ENCODE peak calls at places on chromosomes 11 and 22, in eight cellular contexts. T is stimulated activated CD4-positive, alpha-beta T cell treated with anti-CD3 and anti-CD28 coated beads, TNF-alpha, amount 100 ng/mL, for 4 hours; O is DND-41; K is dorsolateral prefrontal cortex; H is fibroblast of the conjunctiva; F is GM23248; L is EL; N is ACHN. E is an unnamed sample.

GRCh38 chr11:6566704-6567370 is 36.6 kb downstream of the RRP8 start:
- DNase-seq in T (no peak), O (no peak), K (peak), H (no peak), F (no peak), L (no peak), N (no peak), E (no peak)

GRCh38 chr11:57379732-57380131 is 1.2 kb downstream of the PRG3 start:
- DNase-seq in T (no peak), O (peak), K (no peak), H (no peak), F (peak), L (no peak), N (peak), E (peak)

GRCh38 chr11:77030834-77031414 is 3.3 kb upstream of the B3GNT6 start:
- DNase-seq in T (no peak), O (no peak), K (no peak), H (no peak), F (no peak), L (no peak), N (no peak), E (no peak)

GRCh38 chr22:23834830-23835772 is 3.7 kb downstream of the DERL3 start:
- DNase-seq in T (no peak), O (no peak), K (peak), H (no peak), F (no peak), L (no peak), N (no peak), E (no peak)

GRCh38 chr11:109405671-109406070 is 16.3 kb upstream of the C11orf87 start:
- DNase-seq in T (no peak), O (no peak), K (no peak), H (no peak), F (peak), L (peak), N (no peak), E (peak)

GRCh38 chr22:35467788-35468187 is 67.8 kb downstream of the MCM5 start:
- DNase-seq in T (no peak), O (no peak), K (peak), H (peak), F (peak), L (peak), N (no peak), E (peak)

GRCh38 chr11:70901951-70902521 is 350.3 kb downstream of the SHANK2 start:
- DNase-seq in T (no peak), O (no peak), K (peak), H (no peak), F (peak), L (no peak), N (no peak), E (no peak)

GRCh38 chr11:46293616-46294015 is 16.2 kb downstream of the CREB3L1 start:
- DNase-seq in T (no peak), O (no peak), K (no peak), H (no peak), F (peak), L (peak), N (peak), E (peak)

GRCh38 chr11:2760196-2760871 is 60.5 kb upstream of the KCNQ1OT1 start:
- DNase-seq in T (no peak), O (no peak), K (no peak), H (no peak), F (no peak), L (no peak), N (no peak), E (no peak)

GRCh38 chr11:108826136-108826535 is 161.3 kb downstream of the DDX10 start:
- DNase-seq in T (no peak), O (no peak), K (no peak), H (no peak), F (no peak), L (no peak), N (no peak), E (no peak)

GRCh38 chr11:113873241-113873626 is 2.1 kb downstream of the USP28 start:
- DNase-seq in T (no peak), O (no peak), K (peak), H (no peak), F (no peak), L (no peak), N (no peak), E (no peak)

GRCh38 chr11:113256431-113257227 is 57.8 kb upstream of the TTC12 start:
- DNase-seq in T (no peak), O (no peak), K (no peak), H (no peak), F (no peak), L (no peak), N (no peak), E (no peak)

GRCh38 chr11:1202154-1202775 is 20.6 kb upstream of the MUC5B start:
- DNase-seq in T (no peak), O (peak), K (no peak), H (no peak), F (peak), L (no peak), N (no peak), E (no peak)

GRCh38 chr22:25110846-25111578 is 88.6 kb upstream of the CRYBB3 start:
- DNase-seq in T (peak), O (peak), K (peak), H (peak), F (peak), L (peak), N (peak), E (peak)

GRCh38 chr11:126440792-126441514 is 85.5 kb downstream of the ST3GAL4 start:
- DNase-seq in T (peak), O (peak), K (peak), H (peak), F (peak), L (peak), N (peak), E (peak)

GRCh38 chr11:10395196-10395897 is 59.7 kb upstream of the AMPD3 start:
- DNase-seq in T (no peak), O (no peak), K (no peak), H (no peak), F (no peak), L (no peak), N (no peak), E (no peak)

GRCh38 chr22:32701021-32701420 is 100.5 kb upstream of the TIMP3 start:
- DNase-seq in T (no peak), O (no peak), K (no peak), H (no peak), F (peak), L (no peak), N (no peak), E (no peak)

GRCh38 chr11:120622189-120622912 is 110.8 kb downstream of the GRIK4 start:
- DNase-seq in T (no peak), O (no peak), K (no peak), H (no peak), F (no peak), L (no peak), N (peak), E (no peak)

GRCh38 chr22:28112548-28113043 is 193.5 kb upstream of the PITPNB start:
- DNase-seq in T (no peak), O (no peak), K (peak), H (no peak), F (peak), L (peak), N (peak), E (peak)

GRCh38 chr11:45924927-45925326 is 2.5 kb downstream of the LARGE2 start:
- DNase-seq in T (no peak), O (no peak), K (no peak), H (no peak), F (no peak), L (no peak), N (no peak), E (no peak)

GRCh38 chr11:67280791-67281551 is 8.1 kb upstream of the ANKRD13D start:
- DNase-seq in T (no peak), O (no peak), K (no peak), H (no peak), F (no peak), L (no peak), N (no peak), E (no peak)

GRCh38 chr22:37514526-37515051 is 4.6 kb downstream of the CARD10 start:
- DNase-seq in T (no peak), O (no peak), K (no peak), H (no peak), F (no peak), L (no peak), N (no peak), E (no peak)

GRCh38 chr22:41862530-41863266 is 29.8 kb downstream of the SREBF2 start:
- DNase-seq in T (peak), O (no peak), K (no peak), H (no peak), F (peak), L (peak), N (no peak), E (peak)

GRCh38 chr11:88692306-88692705 is 354.8 kb upstream of the CTSC start:
- DNase-seq in T (no peak), O (no peak), K (no peak), H (no peak), F (no peak), L (no peak), N (no peak), E (no peak)

GRCh38 chr11:87804176-87804575 is 371.1 kb downstream of the RAB38 start:
- DNase-seq in T (no peak), O (no peak), K (no peak), H (no peak), F (no peak), L (no peak), N (no peak), E (no peak)

GRCh38 chr11:43810929-43811596 is 69.6 kb upstream of the ALKBH3 start:
- DNase-seq in T (no peak), O (no peak), K (peak), H (no peak), F (peak), L (no peak), N (no peak), E (no peak)

GRCh38 chr11:88424881-88425280 is 87.3 kb upstream of the CTSC start:
- DNase-seq in T (no peak), O (no peak), K (no peak), H (no peak), F (no peak), L (no peak), N (no peak), E (no peak)

GRCh38 chr22:39284142-39284980 is 35.1 kb downstream of the RPL3 start:
- DNase-seq in T (no peak), O (no peak), K (no peak), H (no peak), F (no peak), L (no peak), N (no peak), E (no peak)

GRCh38 chr11:66877585-66877984 is 20.7 kb downstream of the LRFN4 start:
- DNase-seq in T (no peak), O (no peak), K (no peak), H (no peak), F (peak), L (no peak), N (no peak), E (no peak)

GRCh38 chr22:46574993-46575914 is 37.8 kb upstream of the CELSR1 start:
- DNase-seq in T (no peak), O (no peak), K (no peak), H (no peak), F (no peak), L (no peak), N (no peak), E (no peak)

GRCh38 chr22:46071451-46072029 is 78.8 kb upstream of the PPARA start:
- DNase-seq in T (peak), O (peak), K (peak), H (peak), F (peak), L (peak), N (peak), E (peak)

E was measured in GM03348.